ENCODE peak calls at places on chromosomes 5 and 9, in ten cellular contexts. S is kidney epithelial cell; C is spleen; B is T-cell; Y is substantia nigra; U is NCI-H510A treated with DMSO at 0.1 percent for 48 hours; O is mesothelial cell of epicardium; Z is activated gamma-delta T cell; F is neural crest cell; Q is activated CD4-positive, alpha-beta T cell treated with anti-CD3 and anti-CD28 coated beads, Interleukin-2, amount 50 U/mL, for 4 hours. P is an unnamed sample.

GRCh38 chr5:23893561-23893960 is 386.2 kb downstream of the PRDM9 start:
- DNase-seq in S (no peak), C (no peak), B (no peak), Y (no peak), U (no peak), O (no peak), Z (no peak), F (no peak), Q (no peak), P (no peak)

GRCh38 chr5:32504923-32505596 is 60.5 kb upstream of the ZFR start:
- DNase-seq in S (peak), C (no peak), B (no peak), Y (peak), U (peak), O (no peak), Z (no peak), F (no peak), Q (no peak), P (no peak)

GRCh38 chr5:134649163-134649916 is 755 bp downstream of the SEC24A start:
- DNase-seq in S (no peak), C (peak), B (no peak), Y (no peak), U (no peak), O (no peak), Z (peak), F (no peak), Q (no peak), P (no peak)

GRCh38 chr5:10286552-10287227 is 21.0 kb downstream of the CMBL start:
- DNase-seq in S (no peak), C (no peak), B (no peak), Y (no peak), U (no peak), O (no peak), Z (no peak), F (no peak), Q (no peak), P (no peak)

GRCh38 chr9:36162211-36162610 is 7.0 kb upstream of the CCIN start:
- DNase-seq in S (no peak), C (peak), B (no peak), Y (no peak), U (no peak), O (no peak), Z (no peak), F (no peak), Q (no peak), P (no peak)

GRCh38 chr9:69322256-69322655 is 2.8 kb upstream of the ENTREP1 start:
- DNase-seq in S (no peak), C (no peak), B (no peak), Y (no peak), U (no peak), O (no peak), Z (no peak), F (no peak), Q (no peak), P (no peak)

GRCh38 chr5:81552844-81553569 is 159.1 kb upstream of the ACOT12 start:
- DNase-seq in S (no peak), C (no peak), B (no peak), Y (no peak), U (no peak), O (no peak), Z (no peak), F (no peak), Q (no peak), P (no peak)

GRCh38 chr5:176943816-176944215 is 44.7 kb upstream of the HK3 start:
- DNase-seq in S (no peak), C (no peak), B (no peak), Y (no peak), U (no peak), O (no peak), Z (no peak), F (no peak), Q (no peak), P (no peak)

GRCh38 chr9:84271887-84272556 is 68.5 kb downstream of the SLC28A3 start:
- DNase-seq in S (no peak), C (no peak), B (no peak), Y (no peak), U (no peak), O (no peak), Z (no peak), F (no peak), Q (no peak), P (no peak)

GRCh38 chr5:38112930-38113329 is 145.4 kb upstream of the EGFLAM start:
- DNase-seq in S (no peak), C (no peak), B (no peak), Y (no peak), U (no peak), O (no peak), Z (no peak), F (no peak), Q (no peak), P (no peak)

GRCh38 chr9:134518004-134518606 is 123.5 kb upstream of the COL5A1 start:
- DNase-seq in S (no peak), C (no peak), B (no peak), Y (no peak), U (no peak), O (no peak), Z (no peak), F (no peak), Q (no peak), P (no peak)